ENCODE peak calls at places on chromosomes 3 and 15, in eight cellular contexts. O is cardiac fibroblast; B is AG09309; K is CD8-positive, alpha-beta T cell; I is CD4-positive, alpha-beta memory T cell; V is brain microvascular endothelial cell; U is fibroblast of mammary gland; N is colonic mucosa. Z is an unnamed sample.

GRCh38 chr3:151305081-151305777 is 11.4 kb downstream of the GPR87 start:
- DNase-seq in V (peak), N (peak), K (no peak), U (peak), I (no peak), O (peak), B (peak), Z (peak)

GRCh38 chr3:32500880-32501784 is 1.5 kb downstream of the CMTM6 start:
- DNase-seq in I (no peak), N (no peak), K (no peak), V (no peak), B (no peak), O (no peak), U (no peak), Z (no peak)

GRCh38 chr3:147356909-147357733 is 49.2 kb downstream of the ZIC4 start:
- DNase-seq in O (no peak), V (no peak), K (no peak), N (no peak), I (no peak), B (no peak), U (peak), Z (no peak)

GRCh38 chr3:188284455-188285212 is 130.7 kb downstream of the LPP start:
- DNase-seq in V (no peak), O (no peak), K (no peak), U (no peak), B (no peak), I (no peak), N (no peak), Z (no peak)

GRCh38 chr3:23112491-23112890 is 90.6 kb upstream of the UBE2E2 start:
- DNase-seq in O (no peak), B (no peak), V (no peak), I (no peak), U (no peak), K (no peak), N (peak), Z (no peak)

GRCh38 chr3:157120071-157120892 is 39.7 kb downstream of the CCNL1 start:
- DNase-seq in O (no peak), U (no peak), N (peak), I (no peak), K (no peak), V (no peak), B (no peak), Z (no peak)

GRCh38 chr3:22594990-22595389 is 608.1 kb upstream of the UBE2E2 start:
- DNase-seq in N (no peak), I (no peak), B (no peak), O (no peak), K (no peak), V (no peak), U (no peak), Z (no peak)

GRCh38 chr15:71142780-71143179 is 27.5 kb downstream of the THSD4 start:
- DNase-seq in I (no peak), O (no peak), K (no peak), N (no peak), V (no peak), U (no peak), B (no peak), Z (no peak)

GRCh38 chr15:31489801-31490646 is 163.4 kb downstream of the KLF13 start:
- DNase-seq in O (peak), N (peak), U (peak), K (peak), B (no peak), I (peak), V (peak), Z (peak)

GRCh38 chr3:58037141-58037910 is 29.1 kb downstream of the FLNB start:
- DNase-seq in B (no peak), N (no peak), O (no peak), I (no peak), U (no peak), V (no peak), K (no peak), Z (no peak)

GRCh38 chr15:72227192-72227586 is 3.8 kb downstream of the PKM start:
- DNase-seq in I (no peak), U (peak), O (peak), K (no peak), N (peak), V (peak), B (peak), Z (peak)

GRCh38 chr3:43004282-43004681 is 25.2 kb downstream of the GASK1A start:
- DNase-seq in B (no peak), I (no peak), N (no peak), O (no peak), K (no peak), V (peak), U (peak), Z (peak)

GRCh38 chr3:72247645-72248388 is 462.9 kb upstream of the PROK2 start:
- DNase-seq in I (no peak), U (no peak), O (peak), V (no peak), B (no peak), K (no peak), N (no peak), Z (no peak)

GRCh38 chr3:126407412-126408044 is 12.8 kb downstream of the CFAP100 start:
- DNase-seq in K (peak), V (no peak), B (no peak), I (no peak), U (no peak), O (no peak), N (peak), Z (no peak)

GRCh38 chr3:98027084-98027445 is 8.1 kb downstream of the GABRR3 start:
- DNase-seq in I (no peak), B (no peak), U (no peak), N (no peak), O (peak), K (no peak), V (no peak), Z (peak)

GRCh38 chr3:119297169-119297568 is 3.0 kb downstream of the ARHGAP31 start:
- DNase-seq in B (no peak), N (no peak), O (peak), V (peak), K (no peak), U (peak), I (no peak), Z (no peak)

GRCh38 chr15:38028869-38029268 is 94.4 kb downstream of the TMCO5A start:
- DNase-seq in B (peak), N (no peak), U (peak), V (no peak), K (no peak), I (no peak), O (peak), Z (no peak)

GRCh38 chr15:67240235-67241131 is 14.0 kb downstream of the AAGAB start:
- DNase-seq in U (no peak), V (no peak), N (no peak), B (no peak), K (no peak), I (peak), O (peak), Z (no peak)

GRCh38 chr15:89172921-89173320 is 48.5 kb downstream of the RLBP1 start:
- DNase-seq in B (no peak), I (no peak), O (no peak), N (no peak), V (no peak), K (no peak), U (peak), Z (no peak)

GRCh38 chr15:40285151-40285898 is 2.5 kb upstream of the ANKRD63 start:
- DNase-seq in O (peak), I (no peak), N (no peak), K (no peak), B (no peak), U (no peak), V (no peak), Z (no peak)

GRCh38 chr3:186432189-186432588 is 70.2 kb upstream of the DGKG start:
- DNase-seq in K (no peak), I (no peak), B (no peak), U (peak), N (no peak), V (no peak), O (no peak), Z (no peak)

GRCh38 chr15:38504680-38505467 is 50.9 kb downstream of the FAM98B start:
- DNase-seq in U (no peak), O (no peak), K (no peak), N (no peak), V (no peak), I (no peak), B (no peak), Z (peak)

GRCh38 chr3:112407888-112408702 is 75.1 kb downstream of the CD200 start:
- DNase-seq in K (no peak), B (no peak), U (no peak), I (no peak), O (no peak), V (no peak), N (no peak), Z (no peak)

GRCh38 chr3:196138927-196139680 is 57.2 kb upstream of the TFRC start:
- DNase-seq in V (no peak), N (no peak), I (no peak), O (peak), U (peak), B (no peak), K (no peak), Z (no peak)

GRCh38 chr15:89198934-89199333 is 22.4 kb downstream of the RLBP1 start:
- DNase-seq in V (no peak), N (no peak), B (no peak), I (no peak), U (no peak), O (no peak), K (no peak), Z (no peak)

GRCh38 chr3:14521611-14522010 is 18.5 kb downstream of the GRIP2 start:
- DNase-seq in K (no peak), U (no peak), V (no peak), I (no peak), B (no peak), N (no peak), O (no peak), Z (no peak)

GRCh38 chr3:42691861-42692666 is 6.7 kb downstream of the KLHL40 start:
- DNase-seq in O (no peak), I (no peak), B (no peak), U (no peak), V (no peak), K (no peak), N (no peak), Z (no peak)

GRCh38 chr3:60758169-60758568 is 493.1 kb downstream of the FHIT start:
- DNase-seq in I (no peak), O (no peak), V (no peak), N (no peak), U (no peak), K (no peak), B (no peak), Z (no peak)

GRCh38 chr3:15470804-15471203 is 43.4 kb downstream of the EAF1 start:
- DNase-seq in B (no peak), V (no peak), U (no peak), K (no peak), O (no peak), N (no peak), I (no peak), Z (no peak)

GRCh38 chr15:74957301-74958035 is 896 bp upstream of the RPP25 start:
- DNase-seq in I (peak), B (no peak), K (peak), U (peak), N (peak), O (peak), V (no peak), Z (no peak)

GRCh38 chr15:42348083-42348482 is 11.2 kb upstream of the CAPN3 start:
- DNase-seq in I (no peak), U (peak), B (peak), V (peak), O (peak), N (no peak), K (no peak), Z (no peak)

GRCh38 chr3:196219194-196219969 is 3.0 kb downstream of the SLC51A start:
- DNase-seq in I (peak), B (peak), V (peak), K (peak), N (peak), U (peak), O (peak), Z (peak)

GRCh38 chr15:63610209-63610841 is 13.1 kb downstream of the FBXL22 start:
- DNase-seq in N (peak), O (peak), U (peak), I (peak), K (peak), B (peak), V (peak), Z (peak)

DNA sequence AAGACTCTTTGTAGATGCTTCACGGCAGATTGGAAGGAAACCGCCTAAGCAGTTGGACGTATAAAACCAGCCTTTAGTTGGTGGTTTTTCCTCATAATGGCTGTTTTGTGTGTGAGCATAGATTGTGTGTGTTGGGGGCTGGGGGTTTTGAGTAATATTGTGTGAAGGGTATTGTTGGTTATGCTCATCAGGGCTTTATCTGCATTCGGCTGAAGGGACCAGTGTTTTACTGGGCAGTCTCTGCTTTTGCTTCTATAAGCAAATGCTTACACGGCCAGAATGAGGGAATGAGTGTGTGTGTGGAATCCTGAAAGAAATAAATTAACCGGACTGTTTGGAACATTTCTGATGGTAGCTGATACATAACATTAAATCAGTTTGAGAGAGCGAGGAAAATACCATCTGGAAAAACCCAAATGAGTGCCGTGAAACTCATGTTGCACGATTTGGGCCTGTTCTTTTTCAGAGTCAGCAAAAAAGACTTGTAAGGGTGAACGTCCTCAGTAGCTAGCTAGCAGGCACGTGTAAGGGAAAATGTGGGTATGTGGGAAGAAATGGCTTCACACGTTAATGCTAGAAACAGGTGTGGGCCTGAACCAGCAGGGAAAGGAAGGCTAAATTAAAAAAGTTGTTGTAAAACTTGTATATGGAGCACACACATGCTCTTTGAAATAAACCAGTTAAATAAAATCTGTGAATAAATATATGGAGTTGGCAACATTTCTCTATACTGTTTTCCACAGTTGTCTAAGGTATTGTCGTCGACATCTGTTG is 2.0 kb downstream of the MITF start:
- DNase-seq in O (no peak), U (no peak), B (no peak), I (no peak), K (no peak), V (no peak), N (no peak), Z (no peak)
- H3K4me3 ChIP-seq in O (no peak), U (peak), B (peak), I (no peak), K (no peak), V (no peak), N (peak), Z (no peak)

DNA sequence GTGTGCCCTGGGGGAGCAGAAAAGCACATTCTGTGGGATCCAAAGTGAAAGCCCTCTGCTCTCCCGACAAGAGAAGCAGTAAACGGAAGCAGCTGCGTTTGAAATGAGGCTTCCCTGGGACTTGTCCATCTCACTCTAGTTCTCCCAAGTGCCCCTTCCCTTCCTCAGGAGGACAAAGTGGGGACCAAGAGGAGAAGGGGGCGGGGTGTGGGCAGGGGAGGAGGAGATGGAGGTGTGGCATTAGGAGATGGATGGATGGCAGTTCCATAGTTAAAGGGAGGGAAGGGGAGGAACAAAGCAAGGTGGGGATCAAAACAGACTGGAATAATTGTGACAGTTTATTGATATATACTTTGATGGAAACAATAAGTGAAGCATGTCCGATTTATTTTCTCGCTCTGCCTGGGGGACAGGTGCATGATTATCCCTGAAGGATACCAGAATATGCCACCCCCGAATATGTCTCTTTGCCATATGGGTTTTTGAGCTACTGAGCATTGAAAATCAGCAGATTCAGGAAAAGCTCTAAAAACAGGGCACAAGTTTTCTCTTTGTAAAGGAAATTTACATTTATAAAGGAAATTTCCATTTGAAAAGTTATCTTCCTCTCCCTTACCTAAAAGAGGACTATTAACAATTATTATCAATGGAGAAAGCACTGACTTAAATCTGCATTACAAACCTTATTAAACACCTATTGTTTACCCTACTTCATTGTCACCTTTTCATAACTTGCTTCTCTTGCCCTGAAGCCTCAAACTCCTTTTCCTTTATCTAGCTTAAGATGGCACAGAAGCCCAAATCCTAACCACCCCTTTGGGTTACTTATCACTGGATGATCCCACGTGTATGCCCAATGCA is 58.9 kb upstream of the DAZL start:
- DNase-seq in B (no peak), U (no peak), O (no peak), V (no peak), I (no peak), K (no peak), N (no peak), Z (no peak)
- H3K4me3 ChIP-seq in B (no peak), U (no peak), O (no peak), V (no peak), I (no peak), K (no peak), N (no peak), Z (no peak)

GRCh38 chr3:45915518-45916231 is 27.6 kb upstream of the CXCR6 start:
- DNase-seq in V (peak), U (peak), K (peak), O (peak), B (peak), I (peak), N (no peak), Z (peak)
- H3K4me3 ChIP-seq in V (no peak), U (no peak), K (peak), O (no peak), B (no peak), I (peak), N (no peak), Z (no peak)

DNA sequence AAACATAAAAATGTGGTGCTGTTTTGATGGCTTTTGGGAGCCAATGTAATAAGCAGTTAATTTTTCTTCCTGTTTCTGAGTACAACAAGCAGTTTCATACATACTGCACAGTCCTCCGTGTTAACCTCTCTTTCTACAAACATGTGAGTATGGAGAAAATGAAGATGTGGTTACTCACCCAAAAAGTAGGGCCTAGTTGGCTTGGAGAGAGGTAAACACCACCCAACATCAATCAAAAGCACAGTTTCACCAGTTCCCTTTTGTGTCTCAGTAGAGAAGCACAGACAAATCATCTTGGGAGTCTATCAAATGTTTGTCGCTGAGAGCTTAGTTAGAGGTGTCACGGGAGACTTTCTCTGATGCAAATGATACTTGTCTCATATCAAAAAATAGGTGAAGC is 320.2 kb downstream of the UNC13C start:
- DNase-seq in B (no peak), K (no peak), N (no peak), O (no peak), U (no peak), I (no peak), V (no peak), Z (no peak)
- H3K4me3 ChIP-seq in B (no peak), K (no peak), N (no peak), O (no peak), U (no peak), I (no peak), V (no peak), Z (no peak)

GRCh38 chr3:122612706-122613105 is 35.3 kb downstream of the PARP15 start:
- DNase-seq in N (no peak), K (no peak), U (no peak), O (no peak), V (peak), I (no peak), B (no peak), Z (no peak)

GRCh38 chr3:122615303-122615702 is 37.9 kb downstream of the PARP15 start:
- DNase-seq in K (no peak), U (no peak), I (no peak), B (no peak), N (no peak), O (no peak), V (peak), Z (no peak)

GRCh38 chr3:122606330-122606729 is 28.9 kb downstream of the PARP15 start:
- DNase-seq in U (no peak), I (no peak), K (no peak), N (no peak), V (no peak), O (no peak), B (no peak), Z (no peak)

GRCh38 chr3:122609798-122610559 is 32.5 kb downstream of the PARP15 start:
- DNase-seq in K (no peak), U (peak), O (peak), V (peak), I (no peak), N (no peak), B (peak), Z (peak)
- H3K4me3 ChIP-seq in K (no peak), U (no peak), O (no peak), V (no peak), I (no peak), N (no peak), B (no peak), Z (no peak)